ENCODE peak calls at places on chromosomes 13 and 19, in ten cellular contexts. L is central memory CD8-positive, alpha-beta T cell; S is tibial nerve; O is effector CD4-positive, alpha-beta T cell; Q is stimulated activated CD8-positive, alpha-beta memory T cell treated with anti-CD3 and anti-CD28 coated beads, Interleukin-12 subunit alpha, Interleukin-12 subunit beta, amount 100 ng/mL, for 4 hours; F is CD4-positive, CD25-positive, alpha-beta regulatory T cell; Z is AG08395; E is frontal cortex; R is anterior cingulate cortex; P is WTC11. D is an unnamed sample.

GRCh38 chr19:8858260-8858659 is 26.1 kb downstream of the MBD3L1 start:
- DNase-seq in Z (no peak), O (no peak), Q (no peak), P (no peak), S (no peak), E (no peak), R (no peak), F (no peak), L (no peak), D (no peak)

GRCh38 chr19:41688098-41688497 is at the start of gene CEACAM7:
- DNase-seq in E (no peak), O (no peak), F (no peak), Z (no peak), S (no peak), R (no peak), L (no peak), P (no peak), Q (no peak), D (no peak)

GRCh38 chr13:28100149-28101121 is at the start of gene FLT3:
- DNase-seq in F (peak; percentile 45), R (no peak), Z (no peak), O (peak; percentile 3), E (peak; percentile 38), Q (peak; percentile 1), S (no peak), L (no peak), P (peak; percentile 73), D (peak; percentile 77)

GRCh38 chr13:49412749-49413148 is 31.1 kb downstream of the CAB39L start:
- DNase-seq in E (no peak), R (no peak), Q (no peak), F (no peak), Z (no peak), O (no peak), P (peak; percentile 38), L (no peak), S (no peak), D (no peak)

GRCh38 chr13:114151565-114152284 is 19.3 kb upstream of the RASA3 start:
- DNase-seq in R (no peak), O (no peak), F (peak; percentile 64), S (no peak), E (no peak), P (no peak), Z (no peak), Q (no peak), L (no peak), D (no peak)

GRCh38 chr13:93007928-93008327 is 218.7 kb upstream of the GPC6 start:
- DNase-seq in F (no peak), L (no peak), E (no peak), Z (no peak), O (no peak), S (no peak), Q (no peak), R (no peak), P (no peak), D (no peak)

GRCh38 chr19:5042556-5042955 is 73.6 kb downstream of the KDM4B start:
- DNase-seq in Z (no peak), L (no peak), P (peak; percentile 38), S (no peak), R (no peak), E (no peak), F (peak; percentile 8), Q (no peak), O (no peak), D (no peak)

GRCh38 chr19:46916971-46917370 is 56.2 kb downstream of the ARHGAP35 start:
- DNase-seq in S (no peak), Z (no peak), Q (no peak), F (no peak), R (no peak), O (no peak), E (no peak), L (no peak), P (no peak), D (no peak)

GRCh38 chr19:6690160-6690885 is 20.4 kb upstream of the TNFSF14 start:
- DNase-seq in R (no peak), L (no peak), P (no peak), Q (no peak), S (no peak), Z (no peak), E (no peak), F (no peak), O (no peak), D (no peak)

GRCh38 chr19:40600086-40600917 is 867 bp upstream of the LTBP4 start:
- DNase-seq in E (peak; percentile 76), Q (no peak), F (no peak), Z (no peak), O (no peak), L (no peak), R (no peak), P (no peak), S (no peak), D (no peak)

GRCh38 chr19:48379058-48379457 is 12.3 kb downstream of the KDELR1 start:
- DNase-seq in L (no peak), P (no peak), F (no peak), O (no peak), E (no peak), Q (no peak), Z (no peak), S (no peak), R (no peak), D (no peak)

GRCh38 chr13:46866150-46866549 is 30.7 kb downstream of the HTR2A start:
- DNase-seq in Q (no peak), F (peak; percentile 5), S (peak; percentile 5), E (no peak), L (no peak), Z (peak; percentile 48), P (peak; percentile 22), R (no peak), O (no peak), D (no peak)

GRCh38 chr13:48333976-48334375 is 30.4 kb downstream of the RB1 start:
- DNase-seq in L (no peak), O (no peak), F (no peak), P (no peak), Z (peak; percentile 28), E (no peak), R (no peak), Q (no peak), S (no peak), D (no peak)

GRCh38 chr19:30665449-30665848 is 293.3 kb downstream of the ZNF536 start:
- DNase-seq in O (no peak), S (no peak), Z (no peak), L (no peak), F (no peak), R (no peak), Q (no peak), P (no peak), E (no peak), D (no peak)